ENCODE peak calls at places on chromosomes 16 and 17, in nine cellular contexts. O is upper lobe of right lung; J is mucosa of descending colon; G is astrocyte of the cerebellum; A is CD8-positive, alpha-beta T cell; Q is naive thymus-derived CD4-positive, alpha-beta T cell; P is astrocyte of the spinal cord; L is small intestine; W is lung. I is an unnamed sample.

GRCh38 chr17:21208352-21208751 is 5.6 kb downstream of the TMEM11 start:
- DNase-seq in G (no peak), W (no peak), A (no peak), L (no peak), P (no peak), J (no peak), O (no peak), Q (no peak), I (no peak)

GRCh38 chr17:11144358-11145233 is 96.4 kb upstream of the SHISA6 start:
- DNase-seq in Q (no peak), A (no peak), L (peak; percentile 61), O (no peak), P (no peak), J (peak; percentile 27), G (no peak), W (peak; percentile 33), I (peak; percentile 63)

GRCh38 chr17:74736423-74737298 is at the start of gene RAB37:
- DNase-seq in A (no peak), O (peak; percentile 81), G (no peak), J (peak; percentile 65), Q (peak; percentile 59), W (no peak), P (no peak), L (peak; percentile 74), I (peak; percentile 58)

GRCh38 chr17:58779446-58779845 is 23.8 kb downstream of the PPM1E start:
- DNase-seq in G (no peak), P (no peak), O (no peak), Q (no peak), A (no peak), J (no peak), L (no peak), W (no peak), I (no peak)

GRCh38 chr16:66486773-66487579 is 59.9 kb downstream of the BEAN1 start:
- DNase-seq in Q (no peak), L (no peak), J (peak; percentile 24), P (peak; percentile 91), W (no peak), O (no peak), G (peak; percentile 63), A (no peak), I (no peak)

GRCh38 chr16:19704321-19705130 is 13.5 kb downstream of the KNOP1 start:
- DNase-seq in A (no peak), L (no peak), P (peak; percentile 43), G (no peak), Q (no peak), W (peak; percentile 51), J (no peak), O (no peak), I (no peak)

GRCh38 chr16:68490829-68491575 is 42.7 kb upstream of the SMPD3 start:
- DNase-seq in A (no peak), J (peak; percentile 74), G (peak; percentile 16), L (peak; percentile 96), W (peak; percentile 59), O (peak; percentile 70), P (peak; percentile 29), Q (no peak), I (peak; percentile 81)

GRCh38 chr17:35192708-35193107 is 1.5 kb downstream of the SLC35G3 start:
- DNase-seq in O (no peak), P (no peak), G (no peak), A (no peak), L (no peak), J (no peak), W (no peak), Q (no peak), I (no peak)

GRCh38 chr17:83109793-83110645 is 30.6 kb downstream of the METRNL start:
- DNase-seq in J (peak; percentile 82), Q (no peak), L (peak; percentile 62), G (peak; percentile 90), P (peak; percentile 93), O (peak; percentile 94), A (no peak), W (peak; percentile 93), I (peak; percentile 82)
- H3K4me3 ChIP-seq in J (no peak overlapping the region), Q (no peak overlapping the region), L (no peak overlapping the region), G (peak overlapping the region; percentile 13), P (no peak overlapping the region), O (peak overlapping the region; percentile 34), A (no peak overlapping the region), W (no peak overlapping the region), I (peak overlapping the region; percentile 7)

GRCh38 chr17:77235370-77236080 is 94.8 kb downstream of the SEC14L1 start:
- DNase-seq in A (no peak), J (no peak), L (no peak), O (no peak), W (peak; percentile 56), P (peak; percentile 90), Q (no peak), G (peak; percentile 37), I (peak; percentile 42)
- H3K4me3 ChIP-seq in A (peak overlapping the region; percentile 15), J (no peak overlapping the region), L (no peak overlapping the region), O (peak overlapping the region; percentile 3), W (no peak overlapping the region), P (peak overlapping the region; percentile 27), Q (peak overlapping the region; percentile 24), G (no peak overlapping the region), I (no peak overlapping the region)

DNA sequence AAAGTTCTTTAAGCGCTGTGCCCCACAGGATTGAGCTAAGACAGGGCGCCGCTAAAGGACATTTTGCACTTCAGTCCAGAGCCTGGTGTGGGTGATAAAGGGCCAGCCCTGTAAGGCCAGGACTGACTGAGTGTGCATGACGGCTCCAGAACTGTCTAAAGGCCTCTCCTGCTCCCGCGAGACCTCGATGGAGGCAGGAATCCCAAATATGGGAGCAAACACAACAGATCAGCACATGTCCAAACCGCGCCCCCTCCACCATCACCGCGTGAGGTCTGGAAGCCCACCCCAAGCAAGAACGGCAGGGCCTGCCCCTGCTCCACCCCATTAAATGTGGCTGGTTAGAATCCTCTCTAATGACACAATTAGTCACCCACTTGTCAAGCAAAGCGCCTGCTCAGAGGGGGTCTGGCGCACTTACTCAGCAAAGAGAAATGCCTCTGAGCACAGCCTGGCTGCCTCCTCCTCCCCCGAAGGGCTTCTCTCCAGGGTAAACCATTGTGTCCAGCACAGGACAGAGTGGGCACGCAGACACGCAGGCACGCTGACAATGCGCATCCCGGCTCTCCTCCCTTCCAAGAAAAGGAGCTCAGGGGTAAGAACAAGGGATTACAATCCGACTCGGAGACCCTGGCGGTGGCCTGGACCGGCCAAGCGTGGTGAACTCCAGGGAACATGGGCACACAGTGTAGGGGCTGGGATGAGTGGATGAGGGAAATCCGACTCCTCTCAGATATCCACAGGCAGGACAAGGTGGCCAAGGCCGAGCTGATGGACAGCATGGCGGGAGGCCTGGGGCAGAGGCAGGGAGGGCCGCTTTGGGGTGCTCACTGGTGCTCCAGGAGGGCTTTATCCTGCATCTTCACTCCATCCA is 1.5 kb downstream of the MXRA7 start:
- DNase-seq in O (peak; percentile 73), P (peak; percentile 99), G (peak; percentile 95), L (no peak), A (no peak), J (peak; percentile 73), W (peak; percentile 67), Q (no peak), I (peak; percentile 70)
- H3K4me3 ChIP-seq in O (peak overlapping the region; percentile 75), P (peak overlapping the region; percentile 58), G (peak overlapping the region; percentile 72), L (no peak overlapping the region), A (no peak overlapping the region), J (no peak overlapping the region), W (peak overlapping the region; percentile 68), Q (no peak overlapping the region), I (peak overlapping the region; percentile 53)

DNA sequence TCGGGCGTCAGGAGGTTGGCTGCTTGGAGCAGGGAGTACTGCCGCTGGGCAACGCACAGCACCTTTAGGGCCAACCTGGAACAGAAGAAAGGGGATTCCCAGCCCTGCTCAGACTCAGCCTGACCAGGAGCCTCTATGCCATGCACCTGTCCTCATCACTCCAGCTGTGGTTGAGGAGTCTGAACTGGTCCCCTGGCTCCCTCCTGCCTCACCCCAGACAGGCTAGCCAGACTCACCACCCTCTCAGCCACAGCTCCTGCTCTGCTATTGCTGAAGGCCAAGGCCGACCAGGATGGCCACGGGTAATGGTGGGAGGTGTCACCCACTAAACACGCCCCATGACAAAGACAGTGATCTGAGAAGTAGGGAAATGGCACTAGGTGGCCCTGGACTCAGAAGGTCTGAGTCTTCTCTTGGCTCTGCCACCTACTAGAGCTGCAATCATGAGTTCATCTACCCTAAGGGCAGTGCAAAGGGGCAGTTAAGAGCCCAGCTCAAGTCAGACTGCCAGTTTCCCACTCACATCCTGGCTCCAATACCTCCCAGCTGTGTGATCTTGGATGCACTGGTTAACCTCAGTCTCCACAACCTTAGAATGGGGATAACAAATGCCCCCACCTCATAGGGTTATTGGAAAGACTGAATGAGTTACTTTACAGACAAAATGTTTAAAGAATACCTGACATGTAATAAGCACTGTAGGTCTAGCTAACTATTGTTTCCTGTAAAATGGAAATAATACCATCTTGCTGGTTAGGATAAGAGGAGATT is 13.8 kb upstream of the GFAP start:
- DNase-seq in G (no peak), L (no peak), A (no peak), W (no peak), J (peak; percentile 7), Q (no peak), O (peak; percentile 29), P (no peak), I (no peak)
- H3K4me3 ChIP-seq in G (no peak overlapping the region), L (no peak overlapping the region), A (no peak overlapping the region), W (no peak overlapping the region), J (no peak overlapping the region), Q (no peak overlapping the region), O (no peak overlapping the region), P (no peak overlapping the region), I (no peak overlapping the region)

DNA sequence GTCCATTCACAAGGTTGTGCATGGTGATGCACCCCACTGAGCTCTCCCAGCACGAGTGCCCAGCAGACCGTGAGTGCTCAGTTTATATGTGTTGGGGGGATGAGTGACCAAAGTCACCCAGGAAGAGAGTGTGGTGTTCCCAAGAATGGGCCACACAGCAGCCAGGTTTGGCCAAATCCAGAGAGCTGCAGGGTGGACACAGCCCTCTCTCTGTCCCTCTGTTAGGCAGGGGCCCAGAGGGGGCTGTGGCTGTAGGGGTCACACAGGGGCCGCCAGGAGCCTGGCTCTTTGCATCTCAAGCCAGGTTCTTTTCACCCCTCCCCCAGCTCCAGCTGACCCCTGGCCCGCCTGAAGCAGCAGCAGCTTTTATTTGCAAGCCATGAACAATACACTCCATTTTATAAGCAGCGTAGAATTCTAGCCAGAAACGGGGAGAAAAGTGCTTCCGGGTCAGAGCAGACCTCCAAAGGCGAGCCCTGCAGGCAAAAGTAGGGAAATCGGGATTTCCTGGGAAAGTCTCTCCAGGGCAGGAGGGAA is 13.3 kb downstream of the COTL1 start:
- DNase-seq in W (no peak), O (no peak), L (no peak), P (no peak), A (no peak), J (no peak), Q (no peak), G (no peak), I (no peak)
- H3K4me3 ChIP-seq in W (no peak overlapping the region), O (no peak overlapping the region), L (no peak overlapping the region), P (no peak overlapping the region), A (no peak overlapping the region), J (no peak overlapping the region), Q (no peak overlapping the region), G (no peak overlapping the region), I (no peak overlapping the region)

DNA sequence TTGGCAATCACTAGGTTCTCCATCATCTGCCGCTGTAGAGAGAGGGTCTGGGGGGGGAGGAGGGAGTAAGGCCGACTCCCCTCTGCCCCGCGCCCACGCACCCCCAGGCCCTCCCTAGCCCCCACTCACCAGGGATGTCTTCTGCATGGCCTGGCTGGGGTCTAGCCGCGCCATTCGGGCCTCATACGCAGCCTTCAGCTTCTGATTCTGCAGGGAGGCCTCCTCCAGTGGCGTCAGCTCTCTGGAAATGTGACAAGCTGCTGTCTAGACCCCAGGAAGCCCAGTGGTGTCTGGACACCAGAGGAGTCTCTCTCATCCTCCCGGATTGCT is 8.3 kb downstream of the VPS9D1 start:
- DNase-seq in G (no peak), L (no peak), A (no peak), O (no peak), P (no peak), J (no peak), Q (no peak), W (no peak), I (no peak)
- H3K4me3 ChIP-seq in G (peak overlapping the region; percentile 46), L (no peak overlapping the region), A (peak overlapping the region; percentile 68), O (no peak overlapping the region), P (peak overlapping the region; percentile 53), J (no peak overlapping the region), Q (peak overlapping the region; percentile 47), W (no peak overlapping the region), I (peak overlapping the region; percentile 40)